ENCODE peak calls at places on chromosomes 11 and 22, in four cellular contexts. Z is HCT116, G is body of pancreas, P is spleen. F is an unnamed sample.

GRCh38 chr11:17479284-17480214 is 2.9 kb upstream of the ABCC8 start:
- DNase-seq in Z (peak; percentile 49), G (peak; percentile 61), P (no peak), F (no peak)

GRCh38 chr11:68031136-68031459 is 617 bp downstream of the NDUFS8 start:
- DNase-seq in Z (no peak), P (no peak), G (no peak), F (no peak)

GRCh38 chr22:17749605-17750395 is 24.5 kb downstream of the BID start:
- DNase-seq in G (no peak), Z (no peak), P (no peak), F (no peak)

GRCh38 chr11:68445531-68446035 is 15.0 kb upstream of the PPP6R3 start:
- DNase-seq in P (peak; percentile 68), G (no peak), Z (no peak), F (no peak)

GRCh38 chr11:118618991-118619375 is 11.6 kb downstream of the PHLDB1 start:
- DNase-seq in P (peak; percentile 43), Z (no peak), G (no peak), F (peak; percentile 74)

GRCh38 chr11:119847836-119848235 is 118.8 kb upstream of the NECTIN1 start:
- DNase-seq in G (no peak), Z (no peak), P (no peak), F (no peak)

GRCh38 chr11:122756417-122756816 is 81.9 kb upstream of the CRTAM start:
- DNase-seq in P (peak; percentile 92), Z (no peak), G (no peak), F (no peak)

GRCh38 chr11:75766449-75767227 is 1.9 kb upstream of the DGAT2 start:
- DNase-seq in Z (no peak), G (no peak), P (no peak), F (no peak)

GRCh38 chr11:78025378-78025777 is 2.3 kb upstream of the KCTD14 start:
- DNase-seq in P (no peak), G (no peak), Z (no peak), F (no peak)

GRCh38 chr22:40462195-40462988 is 92.0 kb downstream of the SGSM3 start:
- DNase-seq in P (no peak), Z (no peak), G (no peak), F (no peak)

GRCh38 chr11:41784513-41785335 is 325.3 kb upstream of the LRRC4C start:
- DNase-seq in P (no peak), G (no peak), Z (no peak), F (no peak)

GRCh38 chr11:33618363-33618735 is 82.3 kb downstream of the C11orf91 start:
- DNase-seq in Z (no peak), P (no peak), G (no peak), F (no peak)

GRCh38 chr11:1486054-1486825 is at the start of gene MOB2:
- DNase-seq in P (peak; percentile 79), Z (no peak), G (peak; percentile 63), F (no peak)

GRCh38 chr11:21774212-21774611 is 418.7 kb upstream of the ANO5 start:
- DNase-seq in G (no peak), P (no peak), Z (no peak), F (no peak)

GRCh38 chr11:82384308-82384707 is 349.4 kb downstream of the FAM181B start:
- DNase-seq in P (no peak), G (no peak), Z (no peak), F (no peak)

GRCh38 chr11:96293583-96293982 is 49.4 kb downstream of the MAML2 start:
- DNase-seq in P (no peak), Z (no peak), G (no peak), F (peak; percentile 39)

GRCh38 chr11:119377961-119378667 is 3.4 kb downstream of the USP2 start:
- DNase-seq in Z (no peak), G (no peak), P (no peak), F (no peak)

GRCh38 chr22:45678961-45679912 is 7.6 kb downstream of the ATXN10 start:
- DNase-seq in P (no peak), G (no peak), Z (no peak), F (peak; percentile 32)

GRCh38 chr22:46726986-46727317 is 11.1 kb downstream of the CERK start:
- DNase-seq in G (no peak), P (no peak), Z (no peak), F (no peak)

GRCh38 chr22:18088825-18089568 is 11.2 kb downstream of the PEX26 start:
- DNase-seq in Z (no peak), G (peak; percentile 30), P (no peak), F (no peak)

GRCh38 chr22:18101536-18101935 is 9.1 kb upstream of the TUBA8 start:
- DNase-seq in P (peak; percentile 6), Z (no peak), G (no peak), F (no peak)

DNA sequence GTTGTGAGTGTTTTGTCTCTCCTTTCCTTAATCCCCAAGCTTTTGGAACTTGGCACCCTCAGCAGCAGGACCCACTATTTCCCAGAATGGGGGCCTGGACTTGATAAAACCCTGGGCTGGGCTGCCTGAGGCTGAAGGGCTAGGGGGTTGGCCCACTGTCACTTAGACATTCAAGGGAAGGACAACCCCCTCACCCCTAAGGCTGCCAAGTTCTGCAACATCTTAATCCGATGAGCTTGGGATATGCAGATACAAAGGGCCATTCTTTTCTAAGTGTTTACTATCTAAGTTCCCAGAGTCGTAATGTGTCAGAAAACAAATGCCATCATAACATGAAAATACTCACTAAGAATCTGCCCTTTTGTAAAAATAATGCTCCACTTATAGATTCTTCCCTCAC is 42.9 kb downstream of the IRAG1 start:
- DNase-seq in Z (no peak), P (no peak), G (no peak), F (no peak)
- H3K27ac ChIP-seq in Z (peak overlapping the region; percentile 100), P (no peak overlapping the region), G (no peak overlapping the region), F (no peak overlapping the region)

DNA sequence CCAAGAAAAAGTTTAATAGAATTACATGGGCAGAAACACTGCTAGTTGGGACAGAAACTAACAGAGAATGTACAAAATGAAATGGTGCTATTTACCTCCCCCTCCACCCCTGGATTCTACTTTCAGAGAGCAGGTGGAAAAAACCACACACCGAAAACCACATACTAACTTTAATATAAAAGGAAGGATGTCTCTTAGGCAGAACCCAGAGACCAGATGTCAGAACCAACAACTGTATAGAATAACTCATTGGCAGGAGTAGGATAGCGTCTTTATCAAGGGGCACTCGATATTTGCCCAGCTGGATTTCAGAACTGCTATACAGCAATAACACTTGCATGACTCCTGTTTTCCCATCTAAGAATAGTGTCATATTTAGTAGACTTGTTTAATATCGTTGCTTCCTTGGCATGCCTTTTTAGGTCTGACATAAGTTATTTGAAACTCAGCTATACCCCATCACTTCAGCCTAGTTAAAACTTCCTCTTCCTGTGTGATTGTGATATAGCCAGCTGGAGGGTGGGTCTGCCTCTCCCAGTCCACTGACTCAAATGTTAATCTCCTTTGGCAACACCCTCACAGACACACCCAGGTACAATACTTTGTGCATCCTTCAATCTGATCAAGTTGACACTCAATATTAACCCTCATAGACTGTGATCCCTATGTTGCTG is 1.2 kb downstream of the SLC22A25 start:
- DNase-seq in G (no peak), Z (no peak), P (no peak), F (no peak)
- H3K4me3 ChIP-seq in G (no peak overlapping the region), Z (no peak overlapping the region), P (no peak overlapping the region), F (no peak overlapping the region)

GRCh38 chr11:113722934-113723333 is 16.8 kb upstream of the TMPRSS5 start:
- DNase-seq in P (no peak), G (no peak), Z (no peak), F (no peak)

GRCh38 chr11:113722221-113722620 is 16.1 kb upstream of the TMPRSS5 start:
- DNase-seq in Z (no peak), P (no peak), G (no peak), F (no peak)

GRCh38 chr11:113723706-113724246 is 17.7 kb upstream of the TMPRSS5 start:
- DNase-seq in G (no peak), Z (no peak), P (no peak), F (no peak)

GRCh38 chr11:113725883-113726405 is 19.8 kb upstream of the TMPRSS5 start:
- DNase-seq in G (no peak), Z (no peak), P (no peak), F (no peak)

GRCh38 chr11:113725411-113725810 is 19.3 kb upstream of the TMPRSS5 start:
- DNase-seq in Z (no peak), G (no peak), P (no peak), F (no peak)
- H3K27ac ChIP-seq in Z (no peak overlapping the region), G (no peak overlapping the region), P (no peak overlapping the region), F (no peak overlapping the region)

DNA sequence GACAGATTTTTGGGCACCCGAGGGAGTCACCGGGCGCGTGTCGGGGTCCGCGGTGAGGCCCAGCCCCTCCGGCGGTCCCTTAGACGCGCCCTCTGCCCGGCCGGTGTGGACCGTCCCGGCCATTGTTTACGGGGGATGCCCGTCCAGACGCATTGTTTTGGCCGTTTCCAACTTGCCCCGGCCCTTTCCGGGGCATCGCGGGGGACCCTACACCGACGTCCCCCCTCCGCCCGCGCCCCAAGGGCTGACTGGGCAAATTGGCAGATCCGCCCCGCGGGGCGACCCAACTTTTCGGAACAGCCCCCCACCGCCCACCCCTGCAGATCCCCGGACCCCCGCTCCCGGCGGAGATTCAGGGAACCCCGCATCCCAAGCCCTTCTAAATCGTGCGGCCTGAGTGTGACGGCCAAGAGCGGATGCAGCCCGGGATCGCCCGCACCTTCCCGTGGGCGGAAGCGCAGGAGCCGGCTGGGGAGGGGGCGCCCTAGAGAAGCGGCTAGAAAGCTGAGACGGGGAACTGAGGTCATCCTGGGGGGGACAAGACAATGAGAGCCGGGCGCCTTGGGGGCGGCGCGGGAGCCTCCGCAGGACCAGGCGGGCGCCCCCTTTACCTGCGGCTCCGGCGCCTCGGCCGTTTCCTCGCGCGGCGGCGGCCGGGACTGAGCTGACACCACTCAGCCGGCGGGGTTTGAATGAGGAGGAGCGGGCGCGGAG is 17.1 kb upstream of the CCT8L2 start:
- DNase-seq in G (no peak), Z (no peak), P (no peak), F (no peak)
- H3K4me3 ChIP-seq in G (no peak overlapping the region), Z (no peak overlapping the region), P (peak overlapping the region; percentile 10), F (no peak overlapping the region)

GRCh38 chr11:36463781-36464180 is 46.3 kb downstream of the TRAF6 start:
- DNase-seq in Z (no peak), P (no peak), G (no peak), F (no peak)
- H3K27ac ChIP-seq in Z (no peak overlapping the region), P (no peak overlapping the region), G (no peak overlapping the region), F (no peak overlapping the region)

GRCh38 chr22:37898441-37899181 is 7.5 kb upstream of the MICALL1 start:
- DNase-seq in Z (no peak), G (peak; percentile 75), P (no peak), F (no peak)

GRCh38 chr22:37897805-37898204 is 8.3 kb upstream of the MICALL1 start:
- DNase-seq in Z (no peak), P (no peak), G (no peak), F (no peak)

GRCh38 chr22:37896939-37897338 is 9.2 kb upstream of the MICALL1 start:
- DNase-seq in P (no peak), Z (no peak), G (no peak), F (no peak)

GRCh38 chr22:37894939-37895670 is 11.0 kb upstream of the MICALL1 start:
- DNase-seq in P (no peak), G (no peak), Z (no peak), F (no peak)

GRCh38 chr22:37896181-37896592 is 9.9 kb upstream of the MICALL1 start:
- DNase-seq in Z (no peak), P (peak; percentile 81), G (no peak), F (no peak)
- H3K4me3 ChIP-seq in Z (no peak overlapping the region), P (no peak overlapping the region), G (no peak overlapping the region), F (no peak overlapping the region)

F was measured in brain microvascular endothelial cell.